ENCODE peak calls at places on chromosomes 6 and 20, in nine cellular contexts. One of them, this sample, is unnamed.

GRCh38 chr6:89186762-89187161 is 30.4 kb downstream of the GABRR1 start:
- DNase-seq in ACHN: no peak
- DNase-seq in NCI-H2081: no peak
- DNase-seq in HTR-8/SVneo: no peak
- DNase-seq in iPS-NIHi11: no peak
- DNase-seq in mesothelial cell of epicardium: no peak
- DNase-seq in activated CD4-positive, alpha-beta T cell treated with anti-CD3 and anti-CD28 coated beads for 48 hours: no peak
- DNase-seq in lung: no peak
- DNase-seq in foreskin melanocyte: no peak
- DNase-seq in this sample: no peak

GRCh38 chr20:57469418-57470211 is 55.3 kb downstream of the CTCFL start:
- DNase-seq in ACHN: no peak
- DNase-seq in NCI-H2081: no peak
- DNase-seq in HTR-8/SVneo: no peak
- DNase-seq in iPS-NIHi11: peak
- DNase-seq in mesothelial cell of epicardium: peak
- DNase-seq in activated CD4-positive, alpha-beta T cell treated with anti-CD3 and anti-CD28 coated beads for 48 hours: no peak
- DNase-seq in lung: no peak
- DNase-seq in foreskin melanocyte: no peak
- DNase-seq in this sample: no peak

GRCh38 chr20:38198238-38198861 is 33.3 kb upstream of the TGM2 start:
- DNase-seq in ACHN: no peak
- DNase-seq in NCI-H2081: no peak
- DNase-seq in HTR-8/SVneo: no peak
- DNase-seq in iPS-NIHi11: peak
- DNase-seq in mesothelial cell of epicardium: no peak
- DNase-seq in activated CD4-positive, alpha-beta T cell treated with anti-CD3 and anti-CD28 coated beads for 48 hours: no peak
- DNase-seq in lung: no peak
- DNase-seq in foreskin melanocyte: no peak
- DNase-seq in this sample: no peak

GRCh38 chr6:10659697-10660348 is 34.6 kb downstream of the C6orf52 start:
- DNase-seq in ACHN: peak
- DNase-seq in NCI-H2081: peak
- DNase-seq in HTR-8/SVneo: no peak
- DNase-seq in iPS-NIHi11: peak
- DNase-seq in mesothelial cell of epicardium: no peak
- DNase-seq in activated CD4-positive, alpha-beta T cell treated with anti-CD3 and anti-CD28 coated beads for 48 hours: no peak
- DNase-seq in lung: no peak
- DNase-seq in foreskin melanocyte: no peak
- DNase-seq in this sample: no peak

GRCh38 chr20:44526129-44526528 is 4.3 kb upstream of the SERINC3 start:
- DNase-seq in ACHN: no peak
- DNase-seq in NCI-H2081: no peak
- DNase-seq in HTR-8/SVneo: no peak
- DNase-seq in iPS-NIHi11: no peak
- DNase-seq in mesothelial cell of epicardium: no peak
- DNase-seq in activated CD4-positive, alpha-beta T cell treated with anti-CD3 and anti-CD28 coated beads for 48 hours: no peak
- DNase-seq in lung: no peak
- DNase-seq in foreskin melanocyte: no peak
- DNase-seq in this sample: peak

GRCh38 chr6:96528193-96528592 is 6.6 kb downstream of the UFL1 start:
- DNase-seq in ACHN: no peak
- DNase-seq in NCI-H2081: no peak
- DNase-seq in HTR-8/SVneo: no peak
- DNase-seq in iPS-NIHi11: no peak
- DNase-seq in mesothelial cell of epicardium: no peak
- DNase-seq in activated CD4-positive, alpha-beta T cell treated with anti-CD3 and anti-CD28 coated beads for 48 hours: no peak
- DNase-seq in lung: no peak
- DNase-seq in foreskin melanocyte: no peak
- DNase-seq in this sample: no peak

GRCh38 chr6:22926613-22927348 is 357.4 kb downstream of the HDGFL1 start:
- DNase-seq in ACHN: no peak
- DNase-seq in NCI-H2081: no peak
- DNase-seq in HTR-8/SVneo: no peak
- DNase-seq in iPS-NIHi11: no peak
- DNase-seq in mesothelial cell of epicardium: no peak
- DNase-seq in activated CD4-positive, alpha-beta T cell treated with anti-CD3 and anti-CD28 coated beads for 48 hours: no peak
- DNase-seq in lung: no peak
- DNase-seq in foreskin melanocyte: no peak
- DNase-seq in this sample: no peak

GRCh38 chr6:72758901-72759300 is 137.0 kb downstream of the KCNQ5 start:
- DNase-seq in ACHN: no peak
- DNase-seq in NCI-H2081: no peak
- DNase-seq in HTR-8/SVneo: no peak
- DNase-seq in iPS-NIHi11: no peak
- DNase-seq in mesothelial cell of epicardium: no peak
- DNase-seq in activated CD4-positive, alpha-beta T cell treated with anti-CD3 and anti-CD28 coated beads for 48 hours: no peak
- DNase-seq in lung: no peak
- DNase-seq in foreskin melanocyte: no peak
- DNase-seq in this sample: no peak

GRCh38 chr20:53660078-53660909 is 66.7 kb upstream of the ZNF217 start:
- DNase-seq in ACHN: no peak
- DNase-seq in NCI-H2081: no peak
- DNase-seq in HTR-8/SVneo: no peak
- DNase-seq in iPS-NIHi11: no peak
- DNase-seq in mesothelial cell of epicardium: no peak
- DNase-seq in activated CD4-positive, alpha-beta T cell treated with anti-CD3 and anti-CD28 coated beads for 48 hours: peak
- DNase-seq in lung: no peak
- DNase-seq in foreskin melanocyte: no peak
- DNase-seq in this sample: no peak

GRCh38 chr20:32528291-32528891 is 56.7 kb downstream of the NOL4L start:
- DNase-seq in ACHN: no peak
- DNase-seq in NCI-H2081: peak
- DNase-seq in HTR-8/SVneo: no peak
- DNase-seq in iPS-NIHi11: no peak
- DNase-seq in mesothelial cell of epicardium: no peak
- DNase-seq in activated CD4-positive, alpha-beta T cell treated with anti-CD3 and anti-CD28 coated beads for 48 hours: peak
- DNase-seq in lung: no peak
- DNase-seq in foreskin melanocyte: no peak
- DNase-seq in this sample: no peak

GRCh38 chr6:63492476-63492875 is 79.8 kb upstream of the LOC128125822 start:
- DNase-seq in ACHN: no peak
- DNase-seq in NCI-H2081: no peak
- DNase-seq in HTR-8/SVneo: no peak
- DNase-seq in iPS-NIHi11: no peak
- DNase-seq in mesothelial cell of epicardium: no peak
- DNase-seq in activated CD4-positive, alpha-beta T cell treated with anti-CD3 and anti-CD28 coated beads for 48 hours: no peak
- DNase-seq in lung: no peak
- DNase-seq in foreskin melanocyte: no peak
- DNase-seq in this sample: peak

GRCh38 chr20:46350201-46350985 is 42.1 kb upstream of the CDH22 start:
- DNase-seq in ACHN: peak
- DNase-seq in NCI-H2081: no peak
- DNase-seq in HTR-8/SVneo: peak
- DNase-seq in iPS-NIHi11: peak
- DNase-seq in mesothelial cell of epicardium: no peak
- DNase-seq in activated CD4-positive, alpha-beta T cell treated with anti-CD3 and anti-CD28 coated beads for 48 hours: no peak
- DNase-seq in lung: no peak
- DNase-seq in foreskin melanocyte: peak
- DNase-seq in this sample: no peak

GRCh38 chr6:11298651-11299420 is 66.4 kb upstream of the NEDD9 start:
- DNase-seq in ACHN: no peak
- DNase-seq in NCI-H2081: no peak
- DNase-seq in HTR-8/SVneo: no peak
- DNase-seq in iPS-NIHi11: no peak
- DNase-seq in mesothelial cell of epicardium: no peak
- DNase-seq in activated CD4-positive, alpha-beta T cell treated with anti-CD3 and anti-CD28 coated beads for 48 hours: no peak
- DNase-seq in lung: no peak
- DNase-seq in foreskin melanocyte: no peak
- DNase-seq in this sample: no peak

This sample was measured in SK-MEL-5.